ENCODE peak calls at places on chromosomes 2 and 18, in eight cellular contexts. G is transverse colon; S is CD4-positive, alpha-beta T cell; P is dorsolateral prefrontal cortex; O is AG10803; X is HL-60; Y is AG04450; C is fibroblast of mammary gland. N is an unnamed sample.

GRCh38 chr2:148167855-148168254 is 147.0 kb downstream of the MBD5 start:
- DNase-seq in O (no peak), Y (no peak), P (no peak), G (no peak), S (no peak), C (no peak), X (no peak), N (no peak)

GRCh38 chr2:229071292-229071976 is 199.7 kb downstream of the PID1 start:
- DNase-seq in C (peak; percentile 10), G (no peak), X (no peak), S (no peak), O (peak; percentile 74), Y (no peak), P (no peak), N (no peak)

GRCh38 chr2:232028631-232029030 is 67.1 kb downstream of the DIS3L2 start:
- DNase-seq in X (no peak), P (no peak), O (peak; percentile 62), S (no peak), C (peak; percentile 79), G (no peak), Y (no peak), N (no peak)

GRCh38 chr2:234793211-234793610 is 158.6 kb upstream of the SH3BP4 start:
- DNase-seq in O (no peak), S (no peak), Y (no peak), P (no peak), C (no peak), X (no peak), G (no peak), N (no peak)

GRCh38 chr2:126913329-126913728 is 14.6 kb downstream of the TEX51 start:
- DNase-seq in O (no peak), S (no peak), G (no peak), C (no peak), P (no peak), Y (no peak), X (no peak), N (no peak)

GRCh38 chr2:212021947-212022346 is 516.7 kb downstream of the ERBB4 start:
- DNase-seq in G (no peak), Y (peak; percentile 21), C (peak; percentile 89), X (no peak), S (no peak), O (peak; percentile 80), P (no peak), N (no peak)

GRCh38 chr2:167844714-167845530 is 402.5 kb downstream of the STK39 start:
- DNase-seq in G (peak; percentile 66), Y (no peak), S (no peak), O (no peak), X (peak; percentile 39), C (no peak), P (no peak), N (no peak)

GRCh38 chr2:177334940-177335543 is 57.5 kb upstream of the AGPS start:
- DNase-seq in O (peak; percentile 51), S (no peak), Y (no peak), C (peak; percentile 56), X (peak; percentile 47), P (no peak), G (no peak), N (no peak)

GRCh38 chr2:195613922-195614321 is 43.1 kb upstream of the SLC39A10 start:
- DNase-seq in O (peak; percentile 76), X (no peak), Y (peak; percentile 77), P (no peak), S (no peak), G (no peak), C (peak; percentile 86), N (no peak)

GRCh38 chr2:61426267-61426897 is 44.5 kb downstream of the USP34 start:
- DNase-seq in P (no peak), O (no peak), Y (no peak), X (peak; percentile 83), G (peak; percentile 76), C (peak; percentile 47), S (peak; percentile 74), N (peak; percentile 69)

GRCh38 chr2:134739879-134740301 is 21.1 kb upstream of the TMEM163 start:
- DNase-seq in S (no peak), C (peak; percentile 1), X (no peak), P (no peak), Y (no peak), O (peak; percentile 12), G (peak; percentile 28), N (peak; percentile 92)

GRCh38 chr2:230821261-230821990 is 43.3 kb upstream of the ITM2C start:
- DNase-seq in S (no peak), Y (no peak), X (no peak), C (no peak), G (no peak), P (no peak), O (no peak), N (no peak)

GRCh38 chr2:239603411-239604356 is 202.9 kb upstream of the HDAC4 start:
- DNase-seq in X (no peak), P (no peak), C (no peak), O (no peak), G (no peak), Y (no peak), S (no peak), N (no peak)

GRCh38 chr2:41785623-41786022 is 262.2 kb upstream of the PKDCC start:
- DNase-seq in P (no peak), S (no peak), X (no peak), C (no peak), G (no peak), O (no peak), Y (no peak), N (no peak)

GRCh38 chr18:71374294-71374693 is 1085.4 kb downstream of the SOCS6 start:
- DNase-seq in C (no peak), P (no peak), S (no peak), Y (no peak), G (no peak), X (no peak), O (no peak), N (no peak)

GRCh38 chr18:79460445-79461300 is 64.9 kb downstream of the NFATC1 start:
- DNase-seq in Y (no peak), X (no peak), P (no peak), O (peak; percentile 11), S (no peak), C (no peak), G (no peak), N (no peak)

GRCh38 chr18:4599312-4599711 is 144.2 kb upstream of the DLGAP1 start:
- DNase-seq in G (no peak), P (no peak), C (no peak), S (no peak), Y (no peak), X (no peak), O (no peak), N (no peak)

GRCh38 chr18:62434798-62435197 is 88.0 kb upstream of the ZCCHC2 start:
- DNase-seq in P (no peak), O (peak; percentile 34), X (no peak), C (peak; percentile 22), G (no peak), S (no peak), Y (no peak), N (no peak)

GRCh38 chr2:119267604-119268003 is 44.0 kb downstream of the STEAP3 start:
- DNase-seq in O (no peak), S (no peak), P (no peak), X (peak; percentile 14), G (no peak), C (no peak), Y (no peak), N (no peak)

GRCh38 chr2:232368311-232368731 is 10.2 kb upstream of the ALPP start:
- DNase-seq in X (no peak), P (no peak), Y (no peak), C (no peak), G (no peak), O (peak; percentile 17), S (no peak), N (no peak)

GRCh38 chr18:37967261-37967660 is 401.7 kb upstream of the CELF4 start:
- DNase-seq in Y (no peak), C (no peak), P (no peak), O (no peak), S (no peak), G (no peak), X (no peak), N (no peak)

GRCh38 chr2:217223222-217223930 is 363.5 kb upstream of the TNP1 start:
- DNase-seq in Y (peak; percentile 90), C (peak; percentile 94), X (peak; percentile 70), S (no peak), P (no peak), O (peak; percentile 65), G (no peak), N (peak; percentile 54)

DNA sequence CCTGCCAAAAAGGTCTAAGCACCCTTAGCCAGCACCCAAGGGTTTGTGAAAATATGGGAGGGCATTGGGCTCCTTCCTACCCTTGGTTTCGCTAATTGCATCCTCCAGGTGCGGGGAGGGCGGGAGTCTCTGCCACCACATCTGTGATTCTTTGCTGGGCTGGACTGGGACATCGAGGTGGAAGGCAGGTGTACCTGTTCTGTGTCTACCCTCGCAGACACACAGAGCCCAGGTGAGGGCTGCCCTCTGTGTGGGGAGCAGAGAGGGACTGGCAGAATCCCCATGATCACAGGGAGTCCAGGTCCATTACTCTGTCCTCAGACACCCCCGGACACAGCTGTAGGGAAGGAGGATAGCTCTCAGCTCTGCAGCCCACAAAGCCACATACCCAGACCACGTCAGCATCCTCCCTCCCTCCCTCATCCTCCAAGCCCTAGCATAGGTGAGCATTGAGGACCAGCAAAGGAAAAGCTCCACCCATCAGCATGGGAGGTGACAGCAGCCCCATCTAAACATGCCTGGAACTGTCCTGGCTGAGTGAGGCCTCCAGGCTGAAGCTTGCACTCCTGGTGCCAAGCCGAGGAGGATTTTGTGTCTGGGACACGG is 49.8 kb downstream of the PLB1 start:
- DNase-seq in P (no peak), O (no peak), S (no peak), X (no peak), G (peak; percentile 24), C (no peak), Y (no peak), N (no peak)
- TF ChIP-seq CTCF in P (no peak), O (no peak), S (no peak), X (no peak), G (no peak), C (no peak), Y (no peak), N (no peak)

DNA sequence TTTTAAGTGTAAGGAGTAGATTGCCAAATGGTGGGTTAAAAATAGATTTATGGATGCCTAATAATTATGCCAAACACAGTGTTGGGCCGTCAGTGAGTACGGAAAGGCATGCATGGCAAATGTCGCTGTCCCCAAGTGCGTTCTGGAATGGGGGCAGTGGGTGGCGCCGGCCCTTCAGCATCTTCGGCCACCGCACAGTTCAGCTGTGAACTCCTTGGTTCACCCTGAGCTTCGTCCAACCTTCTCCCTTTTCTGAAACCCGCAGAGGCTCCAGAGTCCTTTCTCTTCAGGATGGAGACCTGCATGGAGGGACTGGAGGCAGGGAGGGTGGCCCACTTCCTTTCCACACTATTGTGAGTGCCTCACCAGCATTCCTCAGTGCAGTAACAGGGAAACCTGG is 74.8 kb upstream of the TXNDC2 start:
- DNase-seq in Y (no peak), P (no peak), O (no peak), G (no peak), X (no peak), C (no peak), S (no peak), N (no peak)
- TF ChIP-seq CTCF in Y (no peak), P (no peak), O (no peak), G (no peak), X (no peak), C (no peak), S (no peak), N (no peak)

GRCh38 chr18:64273724-64274123 is 124.8 kb upstream of the LINC00305 start:
- DNase-seq in Y (no peak), G (no peak), O (no peak), P (no peak), X (no peak), S (no peak), C (no peak), N (no peak)
- TF ChIP-seq CTCF in Y (no peak), G (no peak), O (no peak), P (no peak), X (no peak), S (no peak), C (no peak), N (no peak)

GRCh38 chr18:23077493-23078256 is 57.6 kb upstream of the CABLES1 start:
- DNase-seq in Y (no peak), S (no peak), G (no peak), X (peak; percentile 57), C (peak; percentile 7), O (no peak), P (no peak), N (no peak)
- TF ChIP-seq CTCF in Y (peak; percentile 7), S (no peak), G (no peak), X (no peak), C (peak; percentile 13), O (no peak), P (no peak), N (no peak)

N was measured in CD14-positive monocyte.